ENCODE peak calls at places on chromosomes 3 and 15, in six cellular contexts. V, W, M, A, X and J are unnamed samples.

GRCh38 chr15:65212097-65212496 is 824 bp upstream of the CILP start:
- DNase-seq in V (peak), W (peak), M (no peak), A (peak), X (peak), J (peak)

GRCh38 chr3:43769471-43770425 is 79.0 kb downstream of the ABHD5 start:
- DNase-seq in V (peak), W (peak), M (peak), A (peak), X (peak), J (peak)

GRCh38 chr3:11212784-11213183 is 58.5 kb downstream of the HRH1 start:
- DNase-seq in V (no peak), W (no peak), M (no peak), A (no peak), X (no peak), J (no peak)

GRCh38 chr3:46844851-46845250 is 18.4 kb downstream of the MYL3 start:
- DNase-seq in V (peak), W (no peak), M (no peak), A (peak), X (no peak), J (no peak)

GRCh38 chr3:81437683-81438082 is 323.8 kb downstream of the GBE1 start:
- DNase-seq in V (no peak), W (no peak), M (no peak), A (no peak), X (no peak), J (no peak)

GRCh38 chr15:50798684-50799083 is 33.2 kb upstream of the SPPL2A start:
- DNase-seq in V (no peak), W (no peak), M (no peak), A (no peak), X (no peak), J (no peak)

GRCh38 chr3:117308756-117309155 is 599.2 kb downstream of the TUSC7 start:
- DNase-seq in V (no peak), W (no peak), M (no peak), A (no peak), X (no peak), J (no peak)

GRCh38 chr3:133079621-133080020 is 41.4 kb downstream of the TMEM108 start:
- DNase-seq in V (no peak), W (no peak), M (no peak), A (no peak), X (no peak), J (no peak)

GRCh38 chr15:83449928-83450501 is 2.9 kb downstream of the SH3GL3 start:
- DNase-seq in V (no peak), W (no peak), M (no peak), A (no peak), X (no peak), J (no peak)

GRCh38 chr3:9352917-9353823 is 9.7 kb upstream of the THUMPD3 start:
- DNase-seq in V (peak), W (peak), M (peak), A (peak), X (peak), J (peak)

GRCh38 chr3:158896729-158897128 is 94.9 kb downstream of the MFSD1 start:
- DNase-seq in V (no peak), W (no peak), M (no peak), A (no peak), X (no peak), J (no peak)

GRCh38 chr15:57743424-57743823 is 36.9 kb downstream of the POLR2M start:
- DNase-seq in V (no peak), W (no peak), M (no peak), A (no peak), X (peak), J (peak)

GRCh38 chr15:39588531-39589192 is 7.8 kb downstream of the THBS1 start:
- DNase-seq in V (no peak), W (no peak), M (no peak), A (no peak), X (no peak), J (no peak)

GRCh38 chr3:55947406-55947805 is 460.3 kb upstream of the WNT5A start:
- DNase-seq in V (no peak), W (no peak), M (no peak), A (no peak), X (no peak), J (no peak)

GRCh38 chr15:39804026-39804425 is 21.4 kb upstream of the FSIP1 start:
- DNase-seq in V (no peak), W (no peak), M (no peak), A (no peak), X (peak), J (no peak)

GRCh38 chr3:9669720-9670432 is 20.6 kb downstream of the MTMR14 start:
- DNase-seq in V (peak), W (no peak), M (no peak), A (no peak), X (no peak), J (no peak)

GRCh38 chr3:197541756-197542539 is 13.8 kb downstream of the BDH1 start:
- DNase-seq in V (peak), W (peak), M (no peak), A (peak), X (no peak), J (no peak)

GRCh38 chr3:139447486-139447885 is 28.8 kb downstream of the RBP2 start:
- DNase-seq in V (no peak), W (no peak), M (no peak), A (no peak), X (no peak), J (no peak)

GRCh38 chr3:72591522-72592421 is 256.5 kb downstream of the SHQ1 start:
- DNase-seq in V (no peak), W (peak), M (no peak), A (no peak), X (no peak), J (no peak)

GRCh38 chr15:74384566-74385441 is 17.4 kb upstream of the CYP11A1 start:
- DNase-seq in V (no peak), W (no peak), M (peak), A (no peak), X (no peak), J (no peak)

GRCh38 chr15:80567721-80568157 is 127.4 kb upstream of the ABHD17C start:
- DNase-seq in V (peak), W (peak), M (no peak), A (no peak), X (peak), J (peak)

GRCh38 chr3:17810759-17811158 is 68.3 kb upstream of the TBC1D5 start:
- DNase-seq in V (no peak), W (no peak), M (no peak), A (no peak), X (peak), J (no peak)

GRCh38 chr3:37326144-37326543 is 151.8 kb upstream of the LRRFIP2 start:
- DNase-seq in V (no peak), W (no peak), M (no peak), A (no peak), X (no peak), J (no peak)
- TF ChIP-seq CHD2 in V (no peak), W (no peak), M (no peak), A (no peak), X (no peak), J (no peak)

DNA sequence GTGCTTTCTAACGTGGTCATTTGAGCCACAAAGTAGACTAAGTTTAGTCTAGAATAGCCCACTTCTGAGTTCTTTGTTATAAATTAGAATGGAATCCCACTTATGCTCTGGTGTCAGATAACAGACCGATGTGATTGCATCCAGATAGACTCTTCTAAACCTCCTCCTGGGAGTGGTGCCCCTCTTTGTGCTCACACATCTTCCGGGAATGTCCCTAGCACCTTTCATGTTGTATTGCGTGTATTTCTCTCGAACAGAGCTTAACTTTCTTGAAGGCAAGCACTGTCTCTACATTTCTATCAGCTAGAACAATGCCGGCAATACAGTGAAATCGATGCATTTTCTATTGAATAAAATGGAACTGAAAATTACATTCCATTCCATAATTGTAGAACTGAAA is 23.0 kb downstream of the CP start:
- DNase-seq in V (no peak), W (no peak), M (no peak), A (no peak), X (no peak), J (no peak)
- TF ChIP-seq CHD2 in V (no peak), W (no peak), M (no peak), A (no peak), X (no peak), J (no peak)

DNA sequence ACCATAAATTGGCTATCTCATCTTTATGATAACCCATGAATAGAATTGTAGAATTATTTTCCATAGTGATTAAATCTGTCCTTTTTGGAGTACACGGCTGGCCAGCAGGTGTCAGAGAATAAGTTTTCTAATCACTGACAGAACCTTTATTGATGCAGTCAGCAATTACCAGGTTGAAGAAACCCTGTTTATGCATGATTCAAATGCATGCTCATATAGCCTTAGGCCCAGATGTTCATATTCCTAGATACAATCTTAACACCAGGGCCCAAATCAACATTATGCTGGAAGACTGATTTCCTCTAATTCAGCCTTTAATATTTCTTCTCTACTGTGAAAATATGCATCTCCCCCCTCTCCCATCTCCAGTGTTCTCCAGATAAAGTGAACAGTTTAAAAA is 243.5 kb upstream of the DCBLD2 start:
- DNase-seq in V (no peak), W (no peak), M (no peak), A (no peak), X (no peak), J (no peak)
- TF ChIP-seq CHD2 in V (no peak), W (no peak), M (no peak), A (no peak), X (no peak), J (no peak)

GRCh38 chr3:194095464-194095863 is 40.5 kb upstream of the HES1 start:
- DNase-seq in V (peak), W (no peak), M (no peak), A (no peak), X (peak), J (no peak)
- TF ChIP-seq CHD2 in V (no peak), W (no peak), M (no peak), A (no peak), X (no peak), J (no peak)